ENCODE peak calls at places on chromosomes 2 and 18, in ten cellular contexts. One of them, this sample, is unnamed. For H3K4me1, the result is how much of the 10 kb centered on the place peaks cover.

GRCh38 chr2:229414631-229415030 is 143.5 kb upstream of the PID1 start:
- DNase-seq in CD4-positive, alpha-beta memory T cell: no peak
- DNase-seq in colonic mucosa: no peak
- DNase-seq in psoas muscle: no peak
- DNase-seq in iPS DF 6.9: no peak
- DNase-seq in heart left ventricle: no peak
- DNase-seq in mesenchymal stem cell: no peak
- DNase-seq in ovary: no peak
- DNase-seq in transverse colon: no peak
- DNase-seq in ascending aorta: no peak
- DNase-seq in this sample: no peak

GRCh38 chr2:74573747-74574562 is 19.4 kb downstream of the DOK1 start:
- DNase-seq in CD4-positive, alpha-beta memory T cell: peak
- DNase-seq in colonic mucosa: no peak
- DNase-seq in psoas muscle: no peak
- DNase-seq in iPS DF 6.9: no peak
- DNase-seq in heart left ventricle: no peak
- DNase-seq in mesenchymal stem cell: peak
- DNase-seq in ovary: no peak
- DNase-seq in transverse colon: no peak
- DNase-seq in ascending aorta: no peak
- DNase-seq in this sample: no peak

GRCh38 chr18:62683935-62684334 is 31.4 kb upstream of the PHLPP1 start:
- DNase-seq in CD4-positive, alpha-beta memory T cell: no peak
- DNase-seq in colonic mucosa: no peak
- DNase-seq in psoas muscle: no peak
- DNase-seq in iPS DF 6.9: no peak
- DNase-seq in heart left ventricle: no peak
- DNase-seq in mesenchymal stem cell: no peak
- DNase-seq in ovary: no peak
- DNase-seq in transverse colon: no peak
- DNase-seq in ascending aorta: no peak
- DNase-seq in this sample: no peak

GRCh38 chr2:19667085-19667484 is 234.7 kb downstream of the TTC32 start:
- DNase-seq in CD4-positive, alpha-beta memory T cell: no peak
- DNase-seq in colonic mucosa: no peak
- DNase-seq in psoas muscle: no peak
- DNase-seq in iPS DF 6.9: no peak
- DNase-seq in heart left ventricle: no peak
- DNase-seq in mesenchymal stem cell: peak
- DNase-seq in ovary: no peak
- DNase-seq in transverse colon: no peak
- DNase-seq in ascending aorta: no peak
- DNase-seq in this sample: no peak

GRCh38 chr2:5677133-5677532 is 15.1 kb upstream of the SOX11 start:
- DNase-seq in CD4-positive, alpha-beta memory T cell: no peak
- DNase-seq in colonic mucosa: no peak
- DNase-seq in psoas muscle: no peak
- DNase-seq in iPS DF 6.9: no peak
- DNase-seq in heart left ventricle: no peak
- DNase-seq in mesenchymal stem cell: no peak
- DNase-seq in ovary: no peak
- DNase-seq in transverse colon: no peak
- DNase-seq in ascending aorta: no peak
- DNase-seq in this sample: no peak

GRCh38 chr2:207828361-207829057 is 58.8 kb upstream of the FZD5 start:
- DNase-seq in CD4-positive, alpha-beta memory T cell: no peak
- DNase-seq in colonic mucosa: peak
- DNase-seq in psoas muscle: no peak
- DNase-seq in iPS DF 6.9: no peak
- DNase-seq in heart left ventricle: no peak
- DNase-seq in mesenchymal stem cell: no peak
- DNase-seq in ovary: no peak
- DNase-seq in transverse colon: no peak
- DNase-seq in ascending aorta: no peak
- DNase-seq in this sample: no peak

GRCh38 chr2:37005118-37005868 is 39.0 kb upstream of the STRN start:
- DNase-seq in CD4-positive, alpha-beta memory T cell: peak
- DNase-seq in colonic mucosa: peak
- DNase-seq in psoas muscle: no peak
- DNase-seq in iPS DF 6.9: peak
- DNase-seq in heart left ventricle: no peak
- DNase-seq in mesenchymal stem cell: peak
- DNase-seq in ovary: no peak
- DNase-seq in transverse colon: peak
- DNase-seq in ascending aorta: no peak
- DNase-seq in this sample: peak

GRCh38 chr18:13003466-13003896 is 12.3 kb downstream of the CEP192 start:
- DNase-seq in CD4-positive, alpha-beta memory T cell: no peak
- DNase-seq in colonic mucosa: peak
- DNase-seq in psoas muscle: no peak
- DNase-seq in iPS DF 6.9: peak
- DNase-seq in heart left ventricle: peak
- DNase-seq in mesenchymal stem cell: peak
- DNase-seq in ovary: peak
- DNase-seq in transverse colon: no peak
- DNase-seq in ascending aorta: no peak
- DNase-seq in this sample: peak

GRCh38 chr18:55090566-55091187 is 131.4 kb upstream of the CCDC68 start:
- DNase-seq in CD4-positive, alpha-beta memory T cell: no peak
- DNase-seq in colonic mucosa: no peak
- DNase-seq in psoas muscle: no peak
- DNase-seq in iPS DF 6.9: no peak
- DNase-seq in heart left ventricle: no peak
- DNase-seq in mesenchymal stem cell: peak
- DNase-seq in ovary: no peak
- DNase-seq in transverse colon: no peak
- DNase-seq in ascending aorta: no peak
- DNase-seq in this sample: no peak

GRCh38 chr2:239266779-239267410 is 133.9 kb downstream of the HDAC4 start:
- DNase-seq in CD4-positive, alpha-beta memory T cell: no peak
- DNase-seq in colonic mucosa: no peak
- DNase-seq in psoas muscle: no peak
- DNase-seq in iPS DF 6.9: no peak
- DNase-seq in heart left ventricle: no peak
- DNase-seq in mesenchymal stem cell: no peak
- DNase-seq in ovary: no peak
- DNase-seq in transverse colon: peak
- DNase-seq in ascending aorta: no peak
- DNase-seq in this sample: no peak

GRCh38 chr2:239266436-239266770 is 134.4 kb downstream of the HDAC4 start:
- DNase-seq in CD4-positive, alpha-beta memory T cell: no peak
- DNase-seq in colonic mucosa: no peak
- DNase-seq in psoas muscle: no peak
- DNase-seq in iPS DF 6.9: no peak
- DNase-seq in heart left ventricle: no peak
- DNase-seq in mesenchymal stem cell: no peak
- DNase-seq in ovary: no peak
- DNase-seq in transverse colon: no peak
- DNase-seq in ascending aorta: no peak
- DNase-seq in this sample: no peak

GRCh38 chr2:239267411-239267941 is 133.3 kb downstream of the HDAC4 start:
- DNase-seq in CD4-positive, alpha-beta memory T cell: peak
- DNase-seq in colonic mucosa: peak
- DNase-seq in psoas muscle: peak
- DNase-seq in iPS DF 6.9: no peak
- DNase-seq in heart left ventricle: peak
- DNase-seq in mesenchymal stem cell: peak
- DNase-seq in ovary: peak
- DNase-seq in transverse colon: peak
- DNase-seq in ascending aorta: peak
- DNase-seq in this sample: peak

GRCh38 chr2:239264838-239265651 is 135.8 kb downstream of the HDAC4 start:
- DNase-seq in CD4-positive, alpha-beta memory T cell: peak
- DNase-seq in colonic mucosa: peak
- DNase-seq in psoas muscle: peak
- DNase-seq in iPS DF 6.9: no peak
- DNase-seq in heart left ventricle: peak
- DNase-seq in mesenchymal stem cell: peak
- DNase-seq in ovary: no peak
- DNase-seq in transverse colon: peak
- DNase-seq in ascending aorta: peak
- DNase-seq in this sample: no peak

GRCh38 chr2:239265681-239266435 is 135.0 kb downstream of the HDAC4 start:
- DNase-seq in CD4-positive, alpha-beta memory T cell: no peak
- DNase-seq in colonic mucosa: no peak
- DNase-seq in psoas muscle: no peak
- DNase-seq in iPS DF 6.9: no peak
- DNase-seq in heart left ventricle: peak
- DNase-seq in mesenchymal stem cell: no peak
- DNase-seq in ovary: no peak
- DNase-seq in transverse colon: no peak
- DNase-seq in ascending aorta: no peak
- DNase-seq in this sample: no peak
- H3K4me3 ChIP-seq in CD4-positive, alpha-beta memory T cell: peak
- H3K4me3 ChIP-seq in colonic mucosa: no peak
- H3K4me3 ChIP-seq in psoas muscle: no peak
- H3K4me3 ChIP-seq in iPS DF 6.9: no peak
- H3K4me3 ChIP-seq in heart left ventricle: no peak
- H3K4me3 ChIP-seq in mesenchymal stem cell: no peak
- H3K4me3 ChIP-seq in ovary: no peak
- H3K4me3 ChIP-seq in transverse colon: no peak
- H3K4me3 ChIP-seq in ascending aorta: no peak
- H3K4me3 ChIP-seq in this sample: no peak

GRCh38 chr2:66579494-66579893 is 144.6 kb downstream of the MEIS1 start:
- DNase-seq in CD4-positive, alpha-beta memory T cell: no peak
- DNase-seq in colonic mucosa: no peak
- DNase-seq in psoas muscle: no peak
- DNase-seq in iPS DF 6.9: no peak
- DNase-seq in heart left ventricle: no peak
- DNase-seq in mesenchymal stem cell: no peak
- DNase-seq in ovary: no peak
- DNase-seq in transverse colon: no peak
- DNase-seq in ascending aorta: no peak
- DNase-seq in this sample: no peak
- H3K4me1 ChIP-seq in CD4-positive, alpha-beta memory T cell: under half
- H3K4me1 ChIP-seq in colonic mucosa: under half
- H3K4me1 ChIP-seq in psoas muscle: under half
- H3K4me1 ChIP-seq in iPS DF 6.9: under half
- H3K4me1 ChIP-seq in heart left ventricle: under half
- H3K4me1 ChIP-seq in mesenchymal stem cell: under half
- H3K4me1 ChIP-seq in ovary: under half
- H3K4me1 ChIP-seq in transverse colon: under half
- H3K4me1 ChIP-seq in ascending aorta: under half
- H3K4me1 ChIP-seq in this sample: under half

GRCh38 chr2:159045545-159046454 is 77.4 kb downstream of the TANC1 start:
- DNase-seq in CD4-positive, alpha-beta memory T cell: no peak
- DNase-seq in colonic mucosa: no peak
- DNase-seq in psoas muscle: no peak
- DNase-seq in iPS DF 6.9: no peak
- DNase-seq in heart left ventricle: no peak
- DNase-seq in mesenchymal stem cell: no peak
- DNase-seq in ovary: no peak
- DNase-seq in transverse colon: no peak
- DNase-seq in ascending aorta: no peak
- DNase-seq in this sample: no peak
- H3K4me3 ChIP-seq in CD4-positive, alpha-beta memory T cell: no peak
- H3K4me3 ChIP-seq in colonic mucosa: no peak
- H3K4me3 ChIP-seq in psoas muscle: no peak
- H3K4me3 ChIP-seq in iPS DF 6.9: no peak
- H3K4me3 ChIP-seq in heart left ventricle: no peak
- H3K4me3 ChIP-seq in mesenchymal stem cell: no peak
- H3K4me3 ChIP-seq in ovary: no peak
- H3K4me3 ChIP-seq in transverse colon: no peak
- H3K4me3 ChIP-seq in ascending aorta: peak
- H3K4me3 ChIP-seq in this sample: no peak

GRCh38 chr2:71532327-71532726 is 79.0 kb downstream of the DYSF start:
- DNase-seq in CD4-positive, alpha-beta memory T cell: no peak
- DNase-seq in colonic mucosa: no peak
- DNase-seq in psoas muscle: no peak
- DNase-seq in iPS DF 6.9: no peak
- DNase-seq in heart left ventricle: no peak
- DNase-seq in mesenchymal stem cell: no peak
- DNase-seq in ovary: no peak
- DNase-seq in transverse colon: no peak
- DNase-seq in ascending aorta: peak
- DNase-seq in this sample: no peak
- H3K4me1 ChIP-seq in CD4-positive, alpha-beta memory T cell: under half
- H3K4me1 ChIP-seq in colonic mucosa: under half
- H3K4me1 ChIP-seq in psoas muscle: under half
- H3K4me1 ChIP-seq in iPS DF 6.9: under half
- H3K4me1 ChIP-seq in heart left ventricle: under half
- H3K4me1 ChIP-seq in mesenchymal stem cell: under half
- H3K4me1 ChIP-seq in ovary: under half
- H3K4me1 ChIP-seq in transverse colon: under half
- H3K4me1 ChIP-seq in ascending aorta: under half
- H3K4me1 ChIP-seq in this sample: under half

DNA sequence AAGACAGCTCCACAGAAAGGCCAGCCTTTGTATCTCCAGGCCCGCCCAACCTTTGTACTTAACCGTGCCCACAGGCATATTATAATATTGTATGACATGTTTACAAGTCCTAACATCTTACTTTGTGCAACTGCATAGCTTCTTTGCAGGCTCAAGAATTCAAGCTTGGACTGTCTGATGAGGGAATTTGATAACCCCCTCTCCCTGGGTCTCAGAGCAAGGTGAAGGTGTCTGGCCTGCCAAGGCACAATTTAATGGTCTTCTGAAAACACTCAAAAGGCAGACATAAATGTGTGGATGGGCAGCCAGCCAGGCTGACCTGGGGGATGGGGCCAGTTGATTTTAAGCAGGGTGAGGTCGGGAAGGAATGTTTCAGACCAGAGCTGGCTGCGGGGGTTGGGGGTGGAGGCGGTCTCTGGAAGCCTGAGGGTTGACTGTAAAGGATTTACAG is 732.7 kb upstream of the FANCL start:
- DNase-seq in CD4-positive, alpha-beta memory T cell: no peak
- DNase-seq in colonic mucosa: no peak
- DNase-seq in psoas muscle: no peak
- DNase-seq in iPS DF 6.9: no peak
- DNase-seq in heart left ventricle: no peak
- DNase-seq in mesenchymal stem cell: no peak
- DNase-seq in ovary: no peak
- DNase-seq in transverse colon: no peak
- DNase-seq in ascending aorta: no peak
- DNase-seq in this sample: peak
- H3K4me3 ChIP-seq in CD4-positive, alpha-beta memory T cell: no peak
- H3K4me3 ChIP-seq in colonic mucosa: no peak
- H3K4me3 ChIP-seq in psoas muscle: no peak
- H3K4me3 ChIP-seq in iPS DF 6.9: no peak
- H3K4me3 ChIP-seq in heart left ventricle: no peak
- H3K4me3 ChIP-seq in mesenchymal stem cell: no peak
- H3K4me3 ChIP-seq in ovary: no peak
- H3K4me3 ChIP-seq in transverse colon: no peak
- H3K4me3 ChIP-seq in ascending aorta: no peak
- H3K4me3 ChIP-seq in this sample: no peak

This sample was measured in BE2C.